ENCODE peak calls at places on chromosomes 2 and 18, in seven cellular contexts. F is suprapubic skin, E is dorsolateral prefrontal cortex, P is K562, Z is Peyer's patch, N is astrocyte of the spinal cord, D is mammary epithelial cell. Q is an unnamed sample.

GRCh38 chr2:65431417-65432226 is 777 bp downstream of the SPRED2 start:
- DNase-seq in N (peak; percentile 41), F (peak; percentile 85), P (no peak), E (peak; percentile 39), D (peak; percentile 30), Z (peak; percentile 57), Q (peak; percentile 39)

GRCh38 chr18:34985963-34986362 is 55.2 kb upstream of the MAPRE2 start:
- DNase-seq in F (no peak), D (no peak), P (no peak), E (no peak), Z (no peak), N (no peak), Q (no peak)

GRCh38 chr2:240055177-240055917 is 2.0 kb upstream of the OR6B3 start:
- DNase-seq in E (no peak), D (no peak), F (no peak), Z (no peak), N (no peak), P (no peak), Q (no peak)

GRCh38 chr2:212173331-212173730 is 365.3 kb downstream of the ERBB4 start:
- DNase-seq in E (no peak), P (no peak), N (no peak), F (no peak), D (no peak), Z (no peak), Q (no peak)

GRCh38 chr2:115160523-115161521 is 718.4 kb downstream of the DPP10 start:
- DNase-seq in D (no peak), N (no peak), Z (no peak), F (no peak), P (no peak), E (peak; percentile 26), Q (no peak)

GRCh38 chr2:207408086-207408794 is 121.5 kb upstream of the CREB1 start:
- DNase-seq in N (peak; percentile 32), F (no peak), E (no peak), Z (no peak), P (no peak), D (peak; percentile 88), Q (peak; percentile 74)

GRCh38 chr18:65073060-65073550 is 677.7 kb upstream of the CDH7 start:
- DNase-seq in N (no peak), P (no peak), E (no peak), F (no peak), Z (no peak), D (no peak), Q (no peak)

GRCh38 chr18:13688191-13689136 is 37.9 kb downstream of the FAM210A start:
- DNase-seq in P (no peak), Z (no peak), F (no peak), D (no peak), E (no peak), N (no peak), Q (no peak)

GRCh38 chr2:113282747-113283533 is 4.2 kb upstream of the PAX8 start:
- DNase-seq in E (peak; percentile 41), D (peak; percentile 81), F (no peak), N (peak; percentile 25), Z (peak; percentile 17), P (no peak), Q (no peak)

GRCh38 chr2:171807130-171807529 is 86.9 kb downstream of the SLC25A12 start:
- DNase-seq in D (peak; percentile 19), P (no peak), Z (no peak), E (no peak), F (no peak), N (no peak), Q (no peak)

GRCh38 chr18:3593381-3593903 is 143.5 kb downstream of the TGIF1 start:
- DNase-seq in E (peak; percentile 62), Z (no peak), N (peak; percentile 95), F (peak; percentile 48), P (peak; percentile 70), D (peak; percentile 96), Q (peak; percentile 91)

GRCh38 chr2:38374978-38375377 is 2.1 kb downstream of the ATL2 start:
- DNase-seq in E (no peak), F (no peak), N (no peak), D (peak; percentile 37), P (no peak), Z (no peak), Q (no peak)

GRCh38 chr2:11822746-11823411 is 76.4 kb downstream of the LPIN1 start:
- DNase-seq in Z (no peak), P (no peak), N (no peak), D (no peak), F (no peak), E (no peak), Q (no peak)

DNA sequence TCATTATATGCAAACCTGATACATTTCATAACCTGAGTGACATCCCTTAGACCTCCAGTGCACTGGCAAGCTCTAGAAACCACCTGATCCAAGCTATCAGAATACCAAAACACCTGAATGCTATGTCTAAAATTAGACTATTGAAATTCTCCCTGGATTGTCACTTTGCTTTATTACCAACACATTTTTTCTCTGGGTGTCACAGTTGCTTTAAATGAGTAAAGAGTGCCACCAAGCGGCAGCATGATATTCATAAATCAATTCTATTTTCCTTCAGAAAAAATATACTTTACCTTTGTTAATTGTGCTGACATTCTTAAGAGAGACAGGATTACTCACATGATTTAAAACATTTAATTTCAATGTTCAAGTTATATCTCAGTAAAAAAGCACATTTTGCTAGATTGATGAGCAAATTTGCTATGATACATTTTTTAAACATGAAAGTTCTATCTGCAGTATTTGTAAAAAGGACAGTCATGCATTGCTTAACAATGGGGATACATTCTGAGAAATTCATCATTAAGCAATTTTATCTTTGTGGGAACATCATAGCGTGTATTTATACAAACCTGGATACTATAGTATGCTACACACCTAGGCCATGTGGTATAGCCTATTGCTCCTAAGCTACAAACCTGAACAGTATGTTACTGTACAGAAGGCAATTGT is 338.4 kb upstream of the SLC39A10 start:
- DNase-seq in E (peak; percentile 51), Z (no peak), P (peak; percentile 7), N (peak; percentile 65), F (no peak), D (peak; percentile 44), Q (peak; percentile 69)
- TF ChIP-seq CTCF in E (peak; percentile 78), Z (no peak), P (peak; percentile 72), N (peak; percentile 33), F (peak; percentile 5), D (peak; percentile 56), Q (peak; percentile 40)

GRCh38 chr2:121647396-121647795 is 1.9 kb downstream of the CLASP1 start:
- DNase-seq in P (no peak), E (no peak), F (no peak), Z (no peak), D (no peak), N (no peak), Q (no peak)
- H3K4me3 ChIP-seq in P (peak overlapping the region; percentile 88), E (no peak overlapping the region), F (peak overlapping the region; percentile 99), Z (no peak overlapping the region), D (peak overlapping the region; percentile 81), N (peak overlapping the region; percentile 85), Q (peak overlapping the region; percentile 90)

GRCh38 chr2:190635781-190636180 is 13.1 kb upstream of the NAB1 start:
- DNase-seq in E (no peak), D (no peak), N (no peak), Z (no peak), F (no peak), P (no peak), Q (no peak)
- TF ChIP-seq CTCF in E (no peak), D (peak; percentile 9), N (peak; percentile 13), Z (no peak), F (no peak), P (peak; percentile 38), Q (no peak)

DNA sequence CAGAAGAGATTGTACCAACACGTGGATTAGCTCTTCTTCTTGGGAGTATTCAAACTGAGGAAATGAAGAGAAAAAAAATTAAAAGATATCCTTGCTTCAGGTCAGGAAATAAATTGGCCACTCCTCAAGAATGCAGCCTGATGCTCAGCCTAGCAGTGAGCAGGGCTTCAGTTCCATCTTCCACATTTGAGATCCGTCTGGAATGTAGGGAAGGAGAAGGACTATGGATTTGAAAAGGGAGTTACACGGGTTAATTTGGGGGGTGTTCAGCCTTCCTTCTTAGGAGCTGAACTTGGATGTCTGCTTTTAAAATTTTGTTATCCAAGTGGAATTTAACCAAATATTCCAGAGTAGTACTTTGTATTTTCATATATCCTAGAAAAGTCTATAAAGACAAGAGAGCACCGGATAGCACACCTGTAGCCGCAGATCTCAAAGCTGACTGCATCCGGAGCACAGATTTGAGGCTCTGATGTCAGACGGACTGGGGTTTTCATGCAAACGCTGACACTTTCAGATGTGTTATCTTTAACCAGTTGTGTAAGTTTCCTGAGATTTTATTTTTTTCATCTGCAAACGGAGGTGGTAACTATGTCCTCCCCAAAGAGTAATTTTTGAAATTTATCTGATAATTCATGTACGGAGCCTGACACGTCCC is 99.4 kb downstream of the COPS8 start:
- DNase-seq in P (no peak), D (no peak), N (no peak), E (no peak), Z (no peak), F (no peak), Q (peak; percentile 47)
- H3K4me3 ChIP-seq in P (no peak overlapping the region), D (no peak overlapping the region), N (no peak overlapping the region), E (no peak overlapping the region), Z (no peak overlapping the region), F (no peak overlapping the region), Q (no peak overlapping the region)

GRCh38 chr2:203225423-203226039 is 13.3 kb upstream of the CYP20A1 start:
- DNase-seq in P (no peak), F (no peak), N (no peak), E (no peak), D (peak; percentile 5), Z (no peak), Q (peak; percentile 17)
- TF ChIP-seq CTCF in P (peak; percentile 61), F (peak; percentile 63), N (peak; percentile 74), E (peak; percentile 50), D (peak; percentile 72), Z (peak; percentile 37), Q (peak; percentile 70)

GRCh38 chr2:26347286-26347865 is 787 bp upstream of the ADGRF3 start:
- DNase-seq in P (no peak), N (no peak), F (no peak), E (no peak), Z (no peak), D (peak; percentile 10), Q (peak; percentile 20)
- H3K4me3 ChIP-seq in P (peak overlapping the region; percentile 86), N (peak overlapping the region; percentile 87), F (peak overlapping the region; percentile 83), E (peak overlapping the region; percentile 93), Z (peak overlapping the region; percentile 88), D (peak overlapping the region; percentile 74), Q (peak overlapping the region; percentile 90)

Q was measured in fibroblast of the aortic adventitia.